ENCODE peak calls at places on chromosome 6, in six cellular contexts. J, X, B, R, Y and W are unnamed samples.

GRCh38 chr6:144149894-144150672 is at the start of gene STX11:
- DNase-seq in J (peak; percentile 34), X (peak; percentile 29), B (peak; percentile 38), R (peak; percentile 37), Y (peak; percentile 59), W (peak; percentile 24)

GRCh38 chr6:52227495-52227894 is 16.8 kb downstream of the IL17F start:
- DNase-seq in J (no peak), X (no peak), B (no peak), R (no peak), Y (no peak), W (no peak)

GRCh38 chr6:63636516-63636968 is 940 bp downstream of the PHF3 start:
- DNase-seq in J (peak; percentile 2), X (peak; percentile 18), B (peak; percentile 75), R (peak; percentile 53), Y (peak; percentile 45), W (peak; percentile 72)

GRCh38 chr6:89375427-89375868 is 22.9 kb upstream of the UBE2J1 start:
- DNase-seq in J (peak; percentile 8), X (no peak), B (no peak), R (no peak), Y (peak; percentile 97), W (no peak)

GRCh38 chr6:158048589-158048988 is 66.9 kb downstream of the SYNJ2 start:
- DNase-seq in J (no peak), X (no peak), B (no peak), R (no peak), Y (no peak), W (no peak)

GRCh38 chr6:1388081-1388926 is 1.1 kb upstream of the FOXF2 start:
- DNase-seq in J (no peak), X (no peak), B (no peak), R (no peak), Y (peak; percentile 56), W (no peak)

GRCh38 chr6:4607793-4608192 is 168.4 kb upstream of the CDYL start:
- DNase-seq in J (no peak), X (no peak), B (no peak), R (no peak), Y (no peak), W (peak; percentile 74)

GRCh38 chr6:110681543-110682459 is 133.5 kb downstream of the CDK19 start:
- DNase-seq in J (no peak), X (no peak), B (no peak), R (no peak), Y (no peak), W (no peak)